ENCODE peak calls at places on chromosome 12, in nine cellular contexts. P, K, T, M, H, A, Q, S and Z are unnamed samples. For H3K4me1, the result is how much of the 10 kb centered on the place peaks cover.

GRCh38 chr12:86710110-86710509 is 453.9 kb upstream of the MGAT4C start:
- DNase-seq in P (no peak), K (no peak), T (no peak), M (no peak), H (no peak), A (no peak), Q (no peak), S (no peak), Z (no peak)

GRCh38 chr12:69901141-69901900 is 76.3 kb downstream of the MYRFL start:
- DNase-seq in P (no peak), K (no peak), T (no peak), M (no peak), H (no peak), A (no peak), Q (no peak), S (no peak), Z (no peak)

GRCh38 chr12:110916295-110916875 is 4.0 kb downstream of the MYL2 start:
- DNase-seq in P (no peak), K (no peak), T (no peak), M (no peak), H (no peak), A (no peak), Q (no peak), S (no peak), Z (no peak)

GRCh38 chr12:5200276-5201087 is 156.8 kb downstream of the KCNA5 start:
- DNase-seq in P (peak), K (no peak), T (peak), M (peak), H (no peak), A (peak), Q (peak), S (peak), Z (no peak)

GRCh38 chr12:47824198-47824597 is 4.5 kb upstream of the HDAC7 start:
- DNase-seq in P (no peak), K (no peak), T (no peak), M (peak), H (peak), A (no peak), Q (no peak), S (no peak), Z (no peak)

GRCh38 chr12:112586148-112586783 is 167.5 kb downstream of the PTPN11 start:
- DNase-seq in P (no peak), K (no peak), T (no peak), M (no peak), H (no peak), A (no peak), Q (no peak), S (no peak), Z (no peak)

GRCh38 chr12:65758401-65758800 is 65.9 kb upstream of the HMGA2 start:
- DNase-seq in P (no peak), K (no peak), T (no peak), M (no peak), H (no peak), A (no peak), Q (no peak), S (no peak), Z (no peak)

GRCh38 chr12:87796961-87797516 is 232.2 kb downstream of the C12orf50 start:
- DNase-seq in P (no peak), K (no peak), T (no peak), M (no peak), H (no peak), A (no peak), Q (no peak), S (no peak), Z (no peak)

GRCh38 chr12:57726151-57726883 is 12.2 kb downstream of the AGAP2 start:
- DNase-seq in P (peak), K (peak), T (peak), M (peak), H (no peak), A (peak), Q (peak), S (peak), Z (peak)

GRCh38 chr12:123398177-123398916 is 14.4 kb downstream of the KMT5A start:
- DNase-seq in P (peak), K (no peak), T (no peak), M (peak), H (no peak), A (peak), Q (no peak), S (no peak), Z (no peak)

GRCh38 chr12:132081423-132081822 is 62.7 kb downstream of the DDX51 start:
- DNase-seq in P (no peak), K (no peak), T (no peak), M (no peak), H (no peak), A (no peak), Q (no peak), S (no peak), Z (no peak)

GRCh38 chr12:111072299-111072698 is 151.9 kb upstream of the MYL2 start:
- DNase-seq in P (no peak), K (no peak), T (no peak), M (no peak), H (no peak), A (no peak), Q (no peak), S (no peak), Z (no peak)

GRCh38 chr12:104846056-104846762 is 111.9 kb downstream of the SLC41A2 start:
- DNase-seq in P (no peak), K (no peak), T (no peak), M (no peak), H (no peak), A (no peak), Q (no peak), S (no peak), Z (no peak)

GRCh38 chr12:75977952-75978671 is 53.5 kb downstream of the PHLDA1 start:
- DNase-seq in P (peak), K (peak), T (no peak), M (no peak), H (peak), A (no peak), Q (peak), S (peak), Z (peak)

GRCh38 chr12:16587514-16587913 is 18.4 kb downstream of the LMO3 start:
- DNase-seq in P (no peak), K (no peak), T (no peak), M (no peak), H (no peak), A (no peak), Q (no peak), S (no peak), Z (no peak)

GRCh38 chr12:67758119-67758873 is 109.8 kb downstream of the DYRK2 start:
- DNase-seq in P (no peak), K (no peak), T (no peak), M (no peak), H (no peak), A (no peak), Q (no peak), S (no peak), Z (no peak)

GRCh38 chr12:122886851-122887816 is 8.8 kb downstream of the VPS37B start:
- DNase-seq in P (no peak), K (no peak), T (no peak), M (peak), H (no peak), A (no peak), Q (no peak), S (no peak), Z (no peak)

GRCh38 chr12:5197127-5197526 is 153.4 kb downstream of the KCNA5 start:
- DNase-seq in P (no peak), K (no peak), T (no peak), M (no peak), H (no peak), A (no peak), Q (no peak), S (no peak), Z (no peak)

GRCh38 chr12:129773170-129773493 is 130.7 kb downstream of the TMEM132D start:
- DNase-seq in P (no peak), K (no peak), T (no peak), M (no peak), H (no peak), A (no peak), Q (no peak), S (no peak), Z (no peak)

GRCh38 chr12:96401061-96401871 is 1.0 kb upstream of the CDK17 start:
- DNase-seq in P (peak), K (no peak), T (no peak), M (peak), H (no peak), A (no peak), Q (no peak), S (no peak), Z (no peak)

GRCh38 chr12:24728366-24728765 is 220.5 kb downstream of the BCAT1 start:
- DNase-seq in P (no peak), K (no peak), T (no peak), M (no peak), H (no peak), A (no peak), Q (no peak), S (no peak), Z (no peak)

GRCh38 chr12:111424189-111424792 is 18.6 kb downstream of the SH2B3 start:
- DNase-seq in P (no peak), K (no peak), T (no peak), M (peak), H (no peak), A (no peak), Q (no peak), S (no peak), Z (no peak)

GRCh38 chr12:106417926-106418910 is 60.7 kb downstream of the POLR3B start:
- DNase-seq in P (no peak), K (no peak), T (no peak), M (no peak), H (no peak), A (no peak), Q (no peak), S (no peak), Z (no peak)

GRCh38 chr12:10719482-10719881 is 3.6 kb downstream of the YBX3 start:
- DNase-seq in P (no peak), K (no peak), T (no peak), M (no peak), H (no peak), A (peak), Q (no peak), S (no peak), Z (no peak)

GRCh38 chr12:109771746-109772621 is 58.4 kb downstream of the FAM222A start:
- DNase-seq in P (no peak), K (no peak), T (peak), M (no peak), H (no peak), A (no peak), Q (no peak), S (no peak), Z (no peak)

GRCh38 chr12:108167974-108168373 is 38.9 kb downstream of the WSCD2 start:
- DNase-seq in P (no peak), K (no peak), T (no peak), M (no peak), H (no peak), A (no peak), Q (no peak), S (no peak), Z (no peak)

GRCh38 chr12:80745851-80746250 is 29.1 kb downstream of the MYF5 start:
- DNase-seq in P (no peak), K (no peak), T (no peak), M (no peak), H (no peak), A (no peak), Q (no peak), S (no peak), Z (no peak)

GRCh38 chr12:37672655-37673260 is 643.8 kb upstream of the ALG10B start:
- DNase-seq in P (no peak), K (no peak), T (no peak), M (no peak), H (no peak), A (no peak), Q (no peak), S (no peak), Z (no peak)

GRCh38 chr12:4539167-4539870 is 629 bp downstream of the RAD51AP1 start:
- DNase-seq in P (no peak), K (no peak), T (no peak), M (no peak), H (no peak), A (no peak), Q (no peak), S (no peak), Z (no peak)

GRCh38 chr12:124449623-124450375 is 117.6 kb downstream of the NCOR2 start:
- DNase-seq in P (no peak), K (no peak), T (no peak), M (no peak), H (no peak), A (no peak), Q (no peak), S (no peak), Z (no peak)

GRCh38 chr12:124450376-124450750 is 117.0 kb downstream of the NCOR2 start:
- DNase-seq in P (no peak), K (no peak), T (no peak), M (no peak), H (no peak), A (no peak), Q (no peak), S (no peak), Z (no peak)

GRCh38 chr12:124452576-124453391 is 114.6 kb downstream of the NCOR2 start:
- DNase-seq in P (no peak), K (no peak), T (no peak), M (no peak), H (no peak), A (no peak), Q (no peak), S (no peak), Z (no peak)

GRCh38 chr12:124451016-124451415 is 116.4 kb downstream of the NCOR2 start:
- DNase-seq in P (no peak), K (no peak), T (no peak), M (no peak), H (no peak), A (no peak), Q (no peak), S (no peak), Z (no peak)

DNA sequence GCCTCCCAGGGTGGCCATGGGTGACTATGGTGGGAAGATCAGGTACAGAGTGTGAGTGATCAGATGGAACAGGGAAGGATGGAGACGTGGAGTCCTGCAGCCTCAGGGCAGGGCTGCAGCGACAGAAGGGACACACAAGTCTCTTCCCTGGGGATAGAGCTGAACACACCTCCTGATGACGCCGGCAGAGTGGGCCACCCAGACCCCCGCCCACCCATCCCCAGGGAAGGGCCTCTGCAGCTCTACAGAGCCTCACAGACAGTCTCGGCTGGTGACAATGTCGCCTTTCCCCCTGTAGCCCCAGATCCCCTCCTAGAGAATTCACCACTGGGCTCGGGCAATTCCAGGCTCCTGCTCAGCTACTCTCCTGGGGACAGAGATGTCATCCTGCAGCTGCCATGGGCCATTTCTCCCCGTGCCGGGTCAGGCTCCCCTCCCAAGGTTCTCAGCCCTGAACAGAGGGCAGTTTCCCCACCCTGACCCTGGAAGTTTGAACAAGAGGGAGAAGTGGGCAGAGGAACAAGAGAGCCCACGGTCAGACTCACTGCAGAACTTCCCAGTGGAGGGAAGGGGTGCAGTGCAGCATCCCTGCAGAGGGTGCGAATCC is 115.7 kb downstream of the NCOR2 start:
- DNase-seq in P (no peak), K (no peak), T (no peak), M (no peak), H (no peak), A (no peak), Q (no peak), S (no peak), Z (no peak)
- H3K4me1 ChIP-seq in P (under half), K (half or more), T (half or more), M (under half), H (under half), A (half or more), Q (under half), S (under half), Z (under half)

GRCh38 chr12:43856932-43857331 is 21.1 kb downstream of the TMEM117 start:
- DNase-seq in P (no peak), K (no peak), T (no peak), M (no peak), H (no peak), A (no peak), Q (no peak), S (no peak), Z (no peak)

GRCh38 chr12:43861847-43862150 is 25.9 kb downstream of the TMEM117 start:
- DNase-seq in P (no peak), K (no peak), T (no peak), M (no peak), H (no peak), A (no peak), Q (no peak), S (no peak), Z (no peak)

GRCh38 chr12:43861015-43861846 is 25.4 kb downstream of the TMEM117 start:
- DNase-seq in P (no peak), K (no peak), T (no peak), M (no peak), H (no peak), A (no peak), Q (no peak), S (no peak), Z (no peak)

GRCh38 chr12:43858096-43858495 is 22.2 kb downstream of the TMEM117 start:
- DNase-seq in P (no peak), K (no peak), T (no peak), M (no peak), H (no peak), A (no peak), Q (no peak), S (no peak), Z (no peak)

GRCh38 chr12:43858991-43859390 is 23.1 kb downstream of the TMEM117 start:
- DNase-seq in P (no peak), K (no peak), T (no peak), M (no peak), H (no peak), A (no peak), Q (no peak), S (no peak), Z (no peak)
- H3K4me1 ChIP-seq in P (under half), K (under half), T (under half), M (under half), H (under half), A (under half), Q (under half), S (under half), Z (under half)

GRCh38 chr12:53501615-53502181 is 615 bp downstream of the TARBP2 start:
- DNase-seq in P (no peak), K (no peak), T (no peak), M (no peak), H (no peak), A (no peak), Q (peak), S (no peak), Z (no peak)
- H3K4me1 ChIP-seq in P (under half), K (half or more), T (under half), M (under half), H (under half), A (half or more), Q (under half), S (under half), Z (under half)

GRCh38 chr12:52361553-52361952 is 5.7 kb downstream of the KRT85 start:
- DNase-seq in P (no peak), K (no peak), T (no peak), M (no peak), H (no peak), A (no peak), Q (no peak), S (no peak), Z (no peak)
- H3K4me1 ChIP-seq in P (under half), K (under half), T (under half), M (under half), H (under half), A (under half), Q (under half), S (under half), Z (under half)

DNA sequence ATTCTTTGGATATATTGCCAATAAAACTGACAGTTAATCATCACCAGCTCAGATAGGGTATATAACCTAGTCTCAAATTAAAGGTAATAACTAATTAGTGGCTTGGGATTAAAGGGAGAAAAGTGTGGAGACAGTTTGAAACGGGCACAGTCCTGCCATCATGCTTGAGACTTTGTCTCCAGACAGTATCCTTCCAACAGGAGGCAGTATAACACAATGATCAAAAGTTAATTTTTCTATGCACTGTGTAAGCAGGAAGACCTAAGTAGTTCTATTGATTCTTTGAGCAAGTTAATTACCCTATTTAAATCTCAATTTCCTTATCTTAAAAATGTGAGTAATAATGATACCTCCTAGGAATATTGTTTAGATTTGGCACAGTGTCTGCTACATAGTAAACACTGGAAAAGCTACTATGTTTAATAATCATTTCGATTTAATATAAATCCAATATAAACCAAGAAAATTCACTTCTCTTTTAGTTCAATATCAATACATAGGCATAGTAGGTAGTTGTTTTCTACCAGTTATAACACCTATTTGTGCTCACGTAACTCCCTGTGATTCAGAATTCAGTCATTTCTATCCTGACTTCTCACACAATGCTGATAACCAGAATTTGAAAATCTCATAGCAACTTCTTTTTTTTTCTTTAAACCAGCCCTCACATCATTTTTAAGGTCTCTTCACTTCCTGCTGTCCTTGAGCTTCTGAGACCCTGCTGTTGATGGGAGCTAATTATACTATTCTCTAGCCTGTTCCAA is 53.7 kb downstream of the GALNT4 start:
- DNase-seq in P (no peak), K (no peak), T (no peak), M (no peak), H (no peak), A (no peak), Q (no peak), S (no peak), Z (no peak)
- H3K4me1 ChIP-seq in P (under half), K (under half), T (under half), M (under half), H (under half), A (under half), Q (under half), S (under half), Z (under half)

GRCh38 chr12:6782903-6783571 is 6.3 kb upstream of the CD4 start:
- DNase-seq in P (no peak), K (no peak), T (no peak), M (no peak), H (no peak), A (no peak), Q (no peak), S (no peak), Z (no peak)

GRCh38 chr12:6784292-6784691 is 5.0 kb upstream of the CD4 start:
- DNase-seq in P (no peak), K (no peak), T (no peak), M (no peak), H (no peak), A (no peak), Q (no peak), S (no peak), Z (no peak)

GRCh38 chr12:6786416-6787094 is 2.8 kb upstream of the CD4 start:
- DNase-seq in P (no peak), K (no peak), T (no peak), M (no peak), H (no peak), A (no peak), Q (no peak), S (no peak), Z (no peak)

GRCh38 chr12:6782119-6782518 is 7.2 kb upstream of the CD4 start:
- DNase-seq in P (no peak), K (no peak), T (no peak), M (no peak), H (no peak), A (no peak), Q (no peak), S (no peak), Z (no peak)

DNA sequence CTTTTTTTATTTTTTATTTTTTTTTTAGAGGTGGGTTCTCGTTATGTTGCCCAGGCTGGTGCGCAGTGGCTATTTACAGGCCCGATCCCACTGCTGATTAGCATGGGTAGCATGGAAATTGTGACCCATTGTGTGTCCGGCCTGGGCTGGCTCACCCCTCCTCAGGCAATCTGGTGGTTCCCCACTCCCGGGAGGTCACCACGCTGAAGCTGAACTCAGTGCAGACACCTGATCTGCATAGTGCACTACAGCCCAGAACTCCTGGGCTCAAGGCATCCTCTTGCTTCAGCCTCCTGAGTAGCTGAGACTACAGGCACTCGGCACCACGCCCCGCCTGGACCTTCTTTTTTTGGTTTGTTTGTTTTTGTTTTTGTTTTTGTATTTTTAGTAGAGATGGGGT is 5.5 kb upstream of the CD4 start:
- DNase-seq in P (no peak), K (no peak), T (no peak), M (no peak), H (no peak), A (no peak), Q (no peak), S (no peak), Z (no peak)
- H3K4me1 ChIP-seq in P (under half), K (under half), T (under half), M (under half), H (under half), A (under half), Q (under half), S (under half), Z (under half)